ENCODE peak calls at places on chromosome 17, in five cellular contexts. O, W, F, Z and K are unnamed samples.
A peak's percentile ranks its signal among the peaks of the same experiment; 100 is the strongest.

GRCh38 chr17:75048396-75048933 is 1.4 kb downstream of the KCTD2 start:
- DNase-seq in O (no peak), W (no peak), F (no peak), Z (peak; percentile 38), K (no peak)

GRCh38 chr17:64718058-64718457 is 56.0 kb upstream of the SMURF2 start:
- DNase-seq in O (no peak), W (no peak), F (no peak), Z (no peak), K (no peak)

GRCh38 chr17:71202449-71202848 is 918.4 kb upstream of the SOX9 start:
- DNase-seq in O (no peak), W (no peak), F (no peak), Z (no peak), K (no peak)

GRCh38 chr17:66567234-66568170 is 265.1 kb downstream of the PRKCA start:
- DNase-seq in O (peak; percentile 76), W (peak; percentile 85), F (peak; percentile 81), Z (peak; percentile 94), K (no peak)

GRCh38 chr17:30956764-30957374 is 14.0 kb upstream of the RNF135 start:
- DNase-seq in O (no peak), W (no peak), F (no peak), Z (no peak), K (no peak)

GRCh38 chr17:10992097-10992496 is 154.2 kb upstream of the PIRT start:
- DNase-seq in O (no peak), W (no peak), F (no peak), Z (no peak), K (no peak)

GRCh38 chr17:61502292-61502691 is 50.1 kb downstream of the TBX4 start:
- DNase-seq in O (no peak), W (no peak), F (no peak), Z (no peak), K (no peak)

GRCh38 chr17:82611140-82612058 is 36.8 kb downstream of the WDR45B start:
- DNase-seq in O (peak; percentile 9), W (peak; percentile 45), F (no peak), Z (peak; percentile 49), K (no peak)

GRCh38 chr17:49603720-49604119 is 28.0 kb downstream of the NXPH3 start:
- DNase-seq in O (no peak), W (no peak), F (no peak), Z (peak; percentile 23), K (no peak)

GRCh38 chr17:82334622-82335394 is 1.2 kb upstream of the SECTM1 start:
- DNase-seq in O (no peak), W (peak; percentile 38), F (no peak), Z (no peak), K (no peak)

GRCh38 chr17:63095459-63095858 is 129.4 kb downstream of the TANC2 start:
- DNase-seq in O (no peak), W (no peak), F (no peak), Z (peak; percentile 12), K (no peak)

GRCh38 chr17:82269138-82269881 is 4.2 kb downstream of the CSNK1D start:
- DNase-seq in O (no peak), W (no peak), F (no peak), Z (no peak), K (no peak)

GRCh38 chr17:3722716-3723115 is 987 bp upstream of the HASPIN start:
- DNase-seq in O (no peak), W (no peak), F (no peak), Z (no peak), K (no peak)

GRCh38 chr17:7035591-7036368 is at the start of gene SLC16A13:
- DNase-seq in O (no peak), W (peak; percentile 99), F (peak; percentile 100), Z (peak; percentile 92), K (peak; percentile 88)

GRCh38 chr17:77354721-77355455 is 214.1 kb downstream of the SEC14L1 start:
- DNase-seq in O (peak; percentile 85), W (peak; percentile 85), F (no peak), Z (peak; percentile 94), K (no peak)

GRCh38 chr17:13995856-13996635 is 73.3 kb upstream of the COX10 start:
- DNase-seq in O (no peak), W (no peak), F (no peak), Z (no peak), K (no peak)

GRCh38 chr17:48194097-48194550 is 86.6 kb downstream of the SNX11 start:
- DNase-seq in O (peak; percentile 60), W (peak; percentile 82), F (peak; percentile 40), Z (peak; percentile 84), K (peak; percentile 75)

GRCh38 chr17:70938311-70938710 is 769.0 kb downstream of the KCNJ2 start:
- DNase-seq in O (no peak), W (no peak), F (no peak), Z (no peak), K (no peak)

GRCh38 chr17:52824542-52824941 is 666.0 kb upstream of the CA10 start:
- DNase-seq in O (no peak), W (no peak), F (no peak), Z (no peak), K (no peak)

GRCh38 chr17:56910509-56911235 is 3.2 kb downstream of the TRIM25 start:
- DNase-seq in O (no peak), W (no peak), F (no peak), Z (no peak), K (no peak)

GRCh38 chr17:36600936-36601302 is 464 bp upstream of the MRM1 start:
- DNase-seq in O (no peak), W (no peak), F (no peak), Z (no peak), K (no peak)

GRCh38 chr17:79899584-79899983 is 60.3 kb upstream of the CBX4 start:
- DNase-seq in O (no peak), W (no peak), F (no peak), Z (no peak), K (no peak)

GRCh38 chr17:78267257-78268073 is 36.0 kb downstream of the TMEM235 start:
- DNase-seq in O (no peak), W (no peak), F (no peak), Z (no peak), K (no peak)

GRCh38 chr17:70040336-70040735 is 34.7 kb upstream of the KCNJ16 start:
- DNase-seq in O (peak; percentile 22), W (no peak), F (no peak), Z (peak; percentile 54), K (no peak)

GRCh38 chr17:63437287-63438091 is 8.6 kb downstream of the CYB561 start:
- DNase-seq in O (no peak), W (no peak), F (no peak), Z (no peak), K (no peak)

GRCh38 chr17:62724398-62725146 is 83.5 kb downstream of the MARCHF10 start:
- DNase-seq in O (no peak), W (peak; percentile 18), F (peak; percentile 82), Z (no peak), K (no peak)

GRCh38 chr17:78925234-78925633 is at the start of gene TIMP2:
- DNase-seq in O (no peak), W (peak; percentile 80), F (peak; percentile 77), Z (peak; percentile 76), K (no peak)

GRCh38 chr17:40071720-40072480 is 9.1 kb downstream of the THRA start:
- DNase-seq in O (no peak), W (peak; percentile 66), F (no peak), Z (no peak), K (no peak)

GRCh38 chr17:8468109-8468508 is 32.4 kb downstream of the NDEL1 start:
- DNase-seq in O (no peak), W (no peak), F (no peak), Z (no peak), K (no peak)

GRCh38 chr17:62650587-62650986 is 23.1 kb downstream of the MRC2 start:
- DNase-seq in O (no peak), W (no peak), F (no peak), Z (no peak), K (no peak)

GRCh38 chr17:81197409-81197795 is 25.4 kb downstream of the CEP131 start:
- DNase-seq in O (no peak), W (no peak), F (no peak), Z (no peak), K (no peak)

GRCh38 chr17:38751144-38751802 is 1.3 kb upstream of the PSMB3 start:
- DNase-seq in O (no peak), W (no peak), F (no peak), Z (no peak), K (no peak)